ENCODE peak calls at places on chromosomes 1 and 21, in ten cellular contexts. G, D, H, L, T, A, Z, B, F and M are unnamed samples.
A peak's percentile ranks its signal among the peaks of the same experiment; 100 is the strongest.

GRCh38 chr1:23600283-23600682 is 41.0 kb upstream of the ID3 start:
- DNase-seq in G (no peak), D (peak; percentile 54), H (no peak), L (no peak), T (no peak), A (no peak), Z (no peak), B (no peak), F (no peak), M (no peak)

GRCh38 chr1:215878128-215878527 is 311.0 kb downstream of the KCTD3 start:
- DNase-seq in G (no peak), D (no peak), H (no peak), L (no peak), T (no peak), A (no peak), Z (no peak), B (no peak), F (no peak), M (no peak)

GRCh38 chr1:4768553-4768952 is 114.1 kb downstream of the AJAP1 start:
- DNase-seq in G (no peak), D (no peak), H (no peak), L (no peak), T (no peak), A (no peak), Z (no peak), B (no peak), F (no peak), M (no peak)

GRCh38 chr1:235226933-235227332 is 65.9 kb upstream of the RBM34 start:
- DNase-seq in G (no peak), D (no peak), H (no peak), L (no peak), T (no peak), A (no peak), Z (no peak), B (no peak), F (no peak), M (no peak)

GRCh38 chr1:5393591-5393990 is 598.6 kb downstream of the NPHP4 start:
- DNase-seq in G (no peak), D (no peak), H (no peak), L (no peak), T (no peak), A (no peak), Z (no peak), B (no peak), F (no peak), M (no peak)

GRCh38 chr21:35390013-35390776 is 341.1 kb upstream of the RUNX1 start:
- DNase-seq in G (peak; percentile 29), D (no peak), H (no peak), L (peak; percentile 47), T (no peak), A (no peak), Z (no peak), B (no peak), F (peak; percentile 40), M (no peak)

GRCh38 chr1:241917487-241917886 is 40.1 kb upstream of the BECN2 start:
- DNase-seq in G (no peak), D (no peak), H (no peak), L (no peak), T (no peak), A (no peak), Z (no peak), B (no peak), F (no peak), M (no peak)

GRCh38 chr1:2208309-2209239 is 14.0 kb upstream of the FAAP20 start:
- DNase-seq in G (peak; percentile 90), D (no peak), H (peak; percentile 62), L (peak; percentile 22), T (no peak), A (no peak), Z (peak; percentile 38), B (no peak), F (no peak), M (no peak)

GRCh38 chr21:45974073-45975016 is 7.2 kb upstream of the COL6A1 start:
- DNase-seq in G (peak; percentile 94), D (peak; percentile 64), H (peak; percentile 31), L (peak; percentile 57), T (no peak), A (no peak), Z (peak; percentile 70), B (peak; percentile 70), F (no peak), M (no peak)